ENCODE peak calls at places on chromosomes 1 and 21, in ten cellular contexts. One of them, this sample, is unnamed.

GRCh38 chr1:52204696-52205095 is 62.8 kb downstream of the ZFYVE9 start:
- DNase-seq in T-cell: no peak
- DNase-seq in IMR-90: no peak
- DNase-seq in tibial artery: no peak
- DNase-seq in GM12892: no peak
- DNase-seq in omental fat pad: no peak
- DNase-seq in hepatic stellate cell: no peak
- DNase-seq in HT1080: no peak
- DNase-seq in HTR-8/SVneo: no peak
- DNase-seq in hepatocyte: no peak
- DNase-seq in this sample: no peak

GRCh38 chr1:219876798-219877209 is 51.6 kb downstream of the SLC30A10 start:
- DNase-seq in IMR-90: no peak
- DNase-seq in omental fat pad: no peak
- DNase-seq in GM12892: no peak
- DNase-seq in HTR-8/SVneo: no peak
- DNase-seq in tibial artery: no peak
- DNase-seq in hepatic stellate cell: no peak
- DNase-seq in T-cell: no peak
- DNase-seq in hepatocyte: no peak
- DNase-seq in HT1080: peak; percentile 24
- DNase-seq in this sample: no peak

GRCh38 chr1:110151175-110151715 is 951 bp downstream of the SLC6A17 start:
- DNase-seq in HTR-8/SVneo: no peak
- DNase-seq in HT1080: no peak
- DNase-seq in GM12892: no peak
- DNase-seq in tibial artery: no peak
- DNase-seq in IMR-90: no peak
- DNase-seq in hepatic stellate cell: no peak
- DNase-seq in omental fat pad: no peak
- DNase-seq in hepatocyte: no peak
- DNase-seq in T-cell: no peak
- DNase-seq in this sample: no peak

GRCh38 chr1:119477710-119478109 is 29.3 kb upstream of the HSD3B1 start:
- DNase-seq in T-cell: no peak
- DNase-seq in tibial artery: no peak
- DNase-seq in hepatic stellate cell: no peak
- DNase-seq in hepatocyte: no peak
- DNase-seq in IMR-90: no peak
- DNase-seq in GM12892: no peak
- DNase-seq in HT1080: no peak
- DNase-seq in omental fat pad: no peak
- DNase-seq in HTR-8/SVneo: no peak
- DNase-seq in this sample: no peak

GRCh38 chr1:181111559-181111958 is 23.1 kb downstream of the IER5 start:
- DNase-seq in HT1080: peak; percentile 54
- DNase-seq in hepatic stellate cell: no peak
- DNase-seq in tibial artery: no peak
- DNase-seq in IMR-90: peak; percentile 61
- DNase-seq in hepatocyte: no peak
- DNase-seq in GM12892: no peak
- DNase-seq in HTR-8/SVneo: no peak
- DNase-seq in T-cell: no peak
- DNase-seq in omental fat pad: no peak
- DNase-seq in this sample: no peak

GRCh38 chr1:16677552-16678423 is 11.0 kb upstream of the RNU1-3 start:
- DNase-seq in IMR-90: peak; percentile 85
- DNase-seq in T-cell: no peak
- DNase-seq in HT1080: peak; percentile 85
- DNase-seq in omental fat pad: no peak
- DNase-seq in tibial artery: no peak
- DNase-seq in hepatic stellate cell: peak; percentile 8
- DNase-seq in GM12892: peak; percentile 31
- DNase-seq in HTR-8/SVneo: peak; percentile 30
- DNase-seq in hepatocyte: no peak
- DNase-seq in this sample: no peak

GRCh38 chr21:43983860-43984420 is 28.2 kb upstream of the TRAPPC10 start:
- DNase-seq in HTR-8/SVneo: no peak
- DNase-seq in IMR-90: no peak
- DNase-seq in HT1080: no peak
- DNase-seq in GM12892: no peak
- DNase-seq in tibial artery: no peak
- DNase-seq in hepatocyte: no peak
- DNase-seq in hepatic stellate cell: no peak
- DNase-seq in T-cell: no peak
- DNase-seq in omental fat pad: no peak
- DNase-seq in this sample: no peak

GRCh38 chr1:26412180-26412840 is 1.7 kb downstream of the LIN28A start:
- DNase-seq in HTR-8/SVneo: no peak
- DNase-seq in GM12892: no peak
- DNase-seq in IMR-90: no peak
- DNase-seq in tibial artery: no peak
- DNase-seq in hepatocyte: no peak
- DNase-seq in HT1080: no peak
- DNase-seq in omental fat pad: no peak
- DNase-seq in T-cell: no peak
- DNase-seq in hepatic stellate cell: no peak
- DNase-seq in this sample: no peak

GRCh38 chr21:15127437-15127836 is 62.6 kb upstream of the NRIP1 start:
- DNase-seq in tibial artery: no peak
- DNase-seq in hepatocyte: no peak
- DNase-seq in GM12892: no peak
- DNase-seq in hepatic stellate cell: no peak
- DNase-seq in IMR-90: no peak
- DNase-seq in HTR-8/SVneo: no peak
- DNase-seq in HT1080: no peak
- DNase-seq in omental fat pad: no peak
- DNase-seq in T-cell: no peak
- DNase-seq in this sample: no peak

GRCh38 chr1:92536593-92537332 is 50.0 kb upstream of the GFI1 start:
- DNase-seq in HTR-8/SVneo: no peak
- DNase-seq in GM12892: no peak
- DNase-seq in IMR-90: peak; percentile 65
- DNase-seq in tibial artery: no peak
- DNase-seq in HT1080: peak; percentile 9
- DNase-seq in T-cell: peak; percentile 9
- DNase-seq in hepatic stellate cell: peak; percentile 21
- DNase-seq in hepatocyte: peak; percentile 45
- DNase-seq in omental fat pad: no peak
- DNase-seq in this sample: no peak

GRCh38 chr1:214551052-214551435 is 358 bp downstream of the PTPN14 start:
- DNase-seq in hepatocyte: peak; percentile 64
- DNase-seq in tibial artery: peak; percentile 46
- DNase-seq in omental fat pad: no peak
- DNase-seq in GM12892: no peak
- DNase-seq in HTR-8/SVneo: no peak
- DNase-seq in IMR-90: no peak
- DNase-seq in T-cell: no peak
- DNase-seq in HT1080: no peak
- DNase-seq in hepatic stellate cell: no peak
- DNase-seq in this sample: no peak

GRCh38 chr1:43321331-43321891 is 16.2 kb upstream of the MPL start:
- DNase-seq in tibial artery: no peak
- DNase-seq in hepatocyte: no peak
- DNase-seq in T-cell: no peak
- DNase-seq in HTR-8/SVneo: no peak
- DNase-seq in IMR-90: no peak
- DNase-seq in HT1080: no peak
- DNase-seq in GM12892: no peak
- DNase-seq in omental fat pad: no peak
- DNase-seq in hepatic stellate cell: no peak
- DNase-seq in this sample: no peak

GRCh38 chr1:28811766-28812668 is at the start of gene OPRD1:
- DNase-seq in HTR-8/SVneo: no peak
- DNase-seq in hepatic stellate cell: no peak
- DNase-seq in T-cell: no peak
- DNase-seq in GM12892: peak; percentile 27
- DNase-seq in tibial artery: no peak
- DNase-seq in HT1080: no peak
- DNase-seq in omental fat pad: no peak
- DNase-seq in IMR-90: no peak
- DNase-seq in hepatocyte: no peak
- DNase-seq in this sample: no peak

GRCh38 chr1:16111771-16112557 is 38.5 kb upstream of the FAM131C start:
- DNase-seq in omental fat pad: no peak
- DNase-seq in HT1080: no peak
- DNase-seq in tibial artery: peak; percentile 57
- DNase-seq in GM12892: no peak
- DNase-seq in hepatic stellate cell: peak; percentile 84
- DNase-seq in HTR-8/SVneo: no peak
- DNase-seq in hepatocyte: peak; percentile 73
- DNase-seq in IMR-90: peak; percentile 87
- DNase-seq in T-cell: no peak
- DNase-seq in this sample: no peak

GRCh38 chr1:78005755-78006154 is 1.0 kb downstream of the DNAJB4 start:
- DNase-seq in hepatocyte: peak; percentile 72
- DNase-seq in hepatic stellate cell: peak; percentile 30
- DNase-seq in HTR-8/SVneo: peak; percentile 23
- DNase-seq in IMR-90: peak; percentile 94
- DNase-seq in HT1080: peak; percentile 53
- DNase-seq in tibial artery: no peak
- DNase-seq in GM12892: no peak
- DNase-seq in omental fat pad: no peak
- DNase-seq in T-cell: no peak
- DNase-seq in this sample: no peak

GRCh38 chr1:45370575-45370974 is 30.3 kb upstream of the MUTYH start:
- DNase-seq in tibial artery: no peak
- DNase-seq in IMR-90: no peak
- DNase-seq in hepatocyte: no peak
- DNase-seq in T-cell: no peak
- DNase-seq in GM12892: no peak
- DNase-seq in omental fat pad: no peak
- DNase-seq in hepatic stellate cell: no peak
- DNase-seq in HT1080: no peak
- DNase-seq in HTR-8/SVneo: no peak
- DNase-seq in this sample: no peak

GRCh38 chr1:30879940-30880339 is 28.6 kb downstream of the SDC3 start:
- DNase-seq in hepatic stellate cell: no peak
- DNase-seq in hepatocyte: peak; percentile 33
- DNase-seq in GM12892: no peak
- DNase-seq in tibial artery: no peak
- DNase-seq in omental fat pad: no peak
- DNase-seq in HTR-8/SVneo: no peak
- DNase-seq in HT1080: no peak
- DNase-seq in IMR-90: no peak
- DNase-seq in T-cell: no peak
- DNase-seq in this sample: no peak

GRCh38 chr1:244712669-244713068 is 59.7 kb downstream of the DESI2 start:
- DNase-seq in HTR-8/SVneo: no peak
- DNase-seq in hepatic stellate cell: no peak
- DNase-seq in tibial artery: no peak
- DNase-seq in IMR-90: no peak
- DNase-seq in GM12892: no peak
- DNase-seq in HT1080: no peak
- DNase-seq in T-cell: no peak
- DNase-seq in omental fat pad: no peak
- DNase-seq in hepatocyte: no peak
- DNase-seq in this sample: no peak

GRCh38 chr1:27575861-27576331 is 28.0 kb downstream of the AHDC1 start:
- DNase-seq in hepatocyte: peak; percentile 85
- DNase-seq in T-cell: no peak
- DNase-seq in IMR-90: no peak
- DNase-seq in GM12892: peak; percentile 67
- DNase-seq in HTR-8/SVneo: no peak
- DNase-seq in HT1080: peak; percentile 18
- DNase-seq in tibial artery: peak; percentile 68
- DNase-seq in hepatic stellate cell: peak; percentile 87
- DNase-seq in omental fat pad: no peak
- DNase-seq in this sample: no peak

GRCh38 chr1:204319462-204319861 is 40.3 kb downstream of the PLEKHA6 start:
- DNase-seq in hepatocyte: peak; percentile 83
- DNase-seq in HT1080: peak; percentile 51
- DNase-seq in GM12892: no peak
- DNase-seq in IMR-90: peak; percentile 97
- DNase-seq in tibial artery: no peak
- DNase-seq in T-cell: no peak
- DNase-seq in HTR-8/SVneo: peak; percentile 78
- DNase-seq in omental fat pad: no peak
- DNase-seq in hepatic stellate cell: peak; percentile 69
- DNase-seq in this sample: no peak

GRCh38 chr1:30629501-30629900 is 93.9 kb downstream of the MATN1 start:
- DNase-seq in hepatocyte: no peak
- DNase-seq in HT1080: no peak
- DNase-seq in HTR-8/SVneo: no peak
- DNase-seq in GM12892: no peak
- DNase-seq in omental fat pad: no peak
- DNase-seq in tibial artery: no peak
- DNase-seq in hepatic stellate cell: no peak
- DNase-seq in IMR-90: no peak
- DNase-seq in T-cell: no peak
- DNase-seq in this sample: no peak

GRCh38 chr1:155322571-155322952 is 1.9 kb downstream of the RUSC1 start:
- DNase-seq in tibial artery: no peak
- DNase-seq in HT1080: no peak
- DNase-seq in omental fat pad: no peak
- DNase-seq in GM12892: no peak
- DNase-seq in IMR-90: peak; percentile 39
- DNase-seq in T-cell: no peak
- DNase-seq in HTR-8/SVneo: peak; percentile 19
- DNase-seq in hepatocyte: peak; percentile 63
- DNase-seq in hepatic stellate cell: peak; percentile 71
- DNase-seq in this sample: no peak

GRCh38 chr1:117632269-117633067 is 26.6 kb downstream of the TENT5C start:
- DNase-seq in HT1080: no peak
- DNase-seq in hepatocyte: peak; percentile 17
- DNase-seq in hepatic stellate cell: no peak
- DNase-seq in omental fat pad: no peak
- DNase-seq in tibial artery: no peak
- DNase-seq in IMR-90: no peak
- DNase-seq in HTR-8/SVneo: no peak
- DNase-seq in T-cell: no peak
- DNase-seq in GM12892: no peak
- DNase-seq in this sample: no peak

GRCh38 chr1:21381354-21381753 is 58.6 kb upstream of the NBPF3 start:
- DNase-seq in HT1080: no peak
- DNase-seq in GM12892: no peak
- DNase-seq in tibial artery: no peak
- DNase-seq in HTR-8/SVneo: no peak
- DNase-seq in hepatic stellate cell: no peak
- DNase-seq in hepatocyte: no peak
- DNase-seq in omental fat pad: no peak
- DNase-seq in T-cell: no peak
- DNase-seq in IMR-90: no peak
- DNase-seq in this sample: no peak